ENCODE peak calls at places on chromosomes 13 and 19, in nine cellular contexts. E is fibroblast of mammary gland, N is HCEC 1CT, Z is Peyer's patch, B is GDM1, O is AG09309, D is WTC11, C is AG04450, Q is caudate nucleus. V is an unnamed sample.

GRCh38 chr19:16373539-16373938 is 48.9 kb downstream of the KLF2 start:
- DNase-seq in E (peak), N (peak), Z (no peak), B (no peak), O (no peak), D (no peak), C (peak), Q (no peak), V (no peak)

GRCh38 chr13:52846567-52847321 is 1.7 kb downstream of the PCDH8 start:
- DNase-seq in E (peak), N (no peak), Z (peak), B (no peak), O (no peak), D (peak), C (no peak), Q (peak), V (no peak)

GRCh38 chr13:77511552-77511951 is 24.0 kb upstream of the SCEL start:
- DNase-seq in E (peak), N (no peak), Z (no peak), B (no peak), O (no peak), D (no peak), C (no peak), Q (no peak), V (no peak)

GRCh38 chr13:63184693-63185092 is 1769.0 kb upstream of the PCDH20 start:
- DNase-seq in E (peak), N (no peak), Z (no peak), B (no peak), O (no peak), D (peak), C (peak), Q (no peak), V (no peak)

GRCh38 chr19:30648321-30648720 is 276.1 kb downstream of the ZNF536 start:
- DNase-seq in E (no peak), N (no peak), Z (no peak), B (no peak), O (no peak), D (no peak), C (no peak), Q (no peak), V (no peak)

GRCh38 chr13:109816979-109817275 is 30.5 kb upstream of the IRS2 start:
- DNase-seq in E (peak), N (peak), Z (no peak), B (no peak), O (no peak), D (no peak), C (no peak), Q (no peak), V (no peak)

GRCh38 chr13:111429064-111429558 is 108.7 kb downstream of the TEX29 start:
- DNase-seq in E (peak), N (peak), Z (peak), B (no peak), O (peak), D (peak), C (no peak), Q (peak), V (peak)

GRCh38 chr13:70967564-70967963 is 859.3 kb upstream of the KLHL1 start:
- DNase-seq in E (no peak), N (no peak), Z (no peak), B (no peak), O (no peak), D (no peak), C (no peak), Q (no peak), V (no peak)

GRCh38 chr13:34207334-34207733 is 389.4 kb downstream of the RFC3 start:
- DNase-seq in E (peak), N (no peak), Z (no peak), B (no peak), O (peak), D (no peak), C (peak), Q (no peak), V (no peak)